ENCODE peak calls at places on chromosomes 5 and 9, in five cellular contexts. S is adrenal gland, C is PC-3, J is brain microvascular endothelial cell, T is BJ. P is an unnamed sample.

GRCh38 chr5:143322931-143323330 is 80.6 kb downstream of the NR3C1 start:
- DNase-seq in S (no peak), C (no peak), J (peak; percentile 38), T (no peak), P (no peak)

GRCh38 chr5:131694926-131695325 is 59.9 kb upstream of the RAPGEF6 start:
- DNase-seq in S (no peak), C (no peak), J (no peak), T (no peak), P (no peak)

GRCh38 chr9:128375865-128376264 is 4.7 kb downstream of the URM1 start:
- DNase-seq in S (no peak), C (no peak), J (no peak), T (no peak), P (no peak)

GRCh38 chr5:33690736-33691135 is 201.1 kb downstream of the ADAMTS12 start:
- DNase-seq in S (no peak), C (peak; percentile 56), J (peak; percentile 90), T (peak; percentile 80), P (no peak)

GRCh38 chr9:113511856-113512761 is 48.6 kb downstream of the RGS3 start:
- DNase-seq in S (no peak), C (no peak), J (peak; percentile 55), T (no peak), P (no peak)

GRCh38 chr5:156918311-156918845 is 44.6 kb downstream of the TIMD4 start:
- DNase-seq in S (no peak), C (no peak), J (no peak), T (no peak), P (no peak)

GRCh38 chr5:149750596-149750995 is 20.5 kb downstream of the PPARGC1B start:
- DNase-seq in S (no peak), C (no peak), J (no peak), T (no peak), P (no peak)

GRCh38 chr5:157770665-157771064 is 27.2 kb downstream of the LSM11 start:
- DNase-seq in S (no peak), C (no peak), J (no peak), T (no peak), P (no peak)

GRCh38 chr9:92414566-92414965 is 9.7 kb downstream of the OMD start:
- DNase-seq in S (no peak), C (no peak), J (no peak), T (no peak), P (no peak)

GRCh38 chr5:80216753-80217596 is 38.9 kb downstream of the SERINC5 start:
- DNase-seq in S (peak; percentile 92), C (no peak), J (no peak), T (no peak), P (no peak)

GRCh38 chr5:179345179-179345428 is 157 bp downstream of the ADAMTS2 start:
- DNase-seq in S (no peak), C (no peak), J (no peak), T (no peak), P (peak; percentile 23)

GRCh38 chr5:179344301-179345178 is 721 bp downstream of the ADAMTS2 start:
- DNase-seq in S (no peak), C (no peak), J (no peak), T (no peak), P (no peak)

GRCh38 chr5:179342577-179342976 is 2.7 kb downstream of the ADAMTS2 start:
- DNase-seq in S (no peak), C (no peak), J (peak; percentile 48), T (no peak), P (no peak)

GRCh38 chr5:179343021-179343781 is 2.1 kb downstream of the ADAMTS2 start:
- DNase-seq in S (no peak), C (no peak), J (no peak), T (no peak), P (no peak)

GRCh38 chr5:179343902-179344300 is 1.4 kb downstream of the ADAMTS2 start:
- DNase-seq in S (no peak), C (no peak), J (peak; percentile 27), T (no peak), P (peak; percentile 64)
- TF ChIP-seq CTCF in S (peak; percentile 19), C (no peak), J (peak; percentile 45), T (peak; percentile 80), P (peak; percentile 56)

DNA sequence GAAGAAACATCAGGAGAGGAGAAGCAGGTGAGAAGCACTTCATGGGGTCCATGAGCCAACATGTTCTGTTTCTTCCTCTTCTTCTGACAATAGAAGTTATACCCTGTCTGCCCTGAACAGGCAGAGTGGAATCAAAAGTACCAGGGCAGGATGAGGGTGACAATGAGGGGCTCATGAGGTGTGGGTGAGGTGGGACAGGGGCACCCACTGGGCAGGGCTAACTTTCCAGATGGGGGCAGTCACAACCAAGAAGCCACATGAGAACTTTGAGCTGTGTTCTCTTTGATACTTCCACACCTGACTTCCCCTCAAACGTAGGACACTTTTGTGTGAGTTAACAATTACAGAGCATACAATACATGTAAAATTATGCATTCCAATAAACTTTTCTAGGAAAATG is 92.7 kb downstream of the LHFPL2 start:
- DNase-seq in S (no peak), C (no peak), J (no peak), T (no peak), P (no peak)
- TF ChIP-seq CTCF in S (no peak), C (no peak), J (no peak), T (no peak), P (no peak)

GRCh38 chr5:132807163-132807838 is 5.8 kb upstream of the SOWAHA start:
- DNase-seq in S (no peak), C (no peak), J (no peak), T (no peak), P (no peak)
- TF ChIP-seq CTCF in S (no peak), C (no peak), J (peak; percentile 41), T (peak; percentile 16), P (peak; percentile 55)

GRCh38 chr5:172870261-172870806 is 36.3 kb downstream of the ERGIC1 start:
- DNase-seq in S (peak; percentile 72), C (peak; percentile 91), J (peak; percentile 96), T (no peak), P (no peak)

GRCh38 chr5:172868436-172868923 is 34.4 kb downstream of the ERGIC1 start:
- DNase-seq in S (no peak), C (peak; percentile 90), J (peak; percentile 93), T (no peak), P (no peak)

GRCh38 chr5:172867761-172868435 is 33.8 kb downstream of the ERGIC1 start:
- DNase-seq in S (no peak), C (no peak), J (no peak), T (no peak), P (no peak)

GRCh38 chr5:172869734-172870133 is 35.7 kb downstream of the ERGIC1 start:
- DNase-seq in S (no peak), C (no peak), J (no peak), T (no peak), P (no peak)

DNA sequence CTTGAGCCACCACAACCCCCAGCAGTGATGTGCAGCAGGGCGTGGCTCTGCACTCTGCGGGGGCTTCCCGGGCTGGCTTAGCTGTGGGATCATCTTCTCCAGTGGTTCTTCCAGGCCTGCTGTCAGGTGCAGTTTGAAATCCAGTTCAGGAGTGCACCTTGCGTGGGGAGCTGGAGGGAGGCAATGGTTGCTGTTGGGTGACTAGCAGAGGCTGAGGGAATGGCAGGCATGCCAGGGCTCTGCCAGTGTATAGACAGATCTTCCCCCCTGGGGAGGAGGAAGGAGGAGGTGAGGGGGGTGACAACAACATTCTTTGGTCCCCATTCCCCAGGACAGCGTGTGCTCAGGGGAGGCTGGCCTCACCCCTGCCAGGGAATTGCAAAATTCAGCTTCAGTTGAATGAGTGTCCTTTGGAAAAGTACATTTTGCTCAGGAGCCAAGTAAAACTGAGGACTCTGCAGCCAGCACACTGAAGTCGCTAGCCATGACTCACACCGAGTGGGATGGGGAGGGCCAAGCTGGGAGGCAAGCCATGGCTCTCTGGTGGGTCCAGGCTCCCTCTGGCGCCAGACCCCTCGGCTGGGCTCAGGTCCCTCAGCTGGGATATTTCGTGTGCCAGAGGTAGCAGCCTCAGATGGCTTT is 35.0 kb downstream of the ERGIC1 start:
- DNase-seq in S (peak; percentile 94), C (peak; percentile 88), J (peak; percentile 93), T (peak; percentile 81), P (no peak)
- TF ChIP-seq CTCF in S (peak; percentile 41), C (peak; percentile 55), J (peak; percentile 73), T (peak; percentile 51), P (no peak)

DNA sequence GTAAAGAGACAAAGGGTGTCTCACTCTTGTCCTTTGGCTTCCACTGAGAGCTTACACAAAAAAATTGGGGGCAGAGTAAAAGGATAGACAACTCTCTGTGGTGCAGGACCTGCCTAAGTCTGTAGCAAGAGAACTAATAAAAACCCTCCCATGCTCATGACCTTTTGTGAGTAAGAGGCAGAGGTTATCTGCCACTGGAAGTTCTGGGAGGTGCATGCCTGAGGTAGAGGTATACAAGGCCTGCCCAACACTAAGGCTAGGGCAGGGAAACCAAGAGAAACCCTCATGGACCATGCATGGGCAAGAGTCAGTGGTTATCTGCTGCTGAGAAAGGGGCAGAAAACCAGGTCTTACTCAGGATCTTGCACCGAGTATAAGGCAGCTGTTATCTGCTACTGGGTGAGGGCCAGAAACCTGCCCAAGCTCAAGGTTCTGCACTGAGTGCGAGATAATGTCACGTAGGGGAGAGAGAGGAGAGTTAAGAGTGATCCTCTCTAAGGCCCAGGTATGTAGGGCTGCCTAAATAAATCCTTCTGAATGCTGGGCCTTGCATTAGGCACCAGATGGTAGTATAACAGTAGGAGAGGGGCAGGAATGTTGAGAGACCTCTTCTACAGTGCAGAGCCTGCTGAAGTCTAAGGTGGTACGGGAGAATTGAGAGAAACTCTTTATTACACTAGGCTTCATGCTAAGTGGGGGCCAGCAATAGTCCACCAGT is 143.4 kb downstream of the MACROH2A1 start:
- DNase-seq in S (no peak), C (no peak), J (no peak), T (no peak), P (no peak)
- TF ChIP-seq CTCF in S (no peak), C (no peak), J (no peak), T (no peak), P (no peak)

DNA sequence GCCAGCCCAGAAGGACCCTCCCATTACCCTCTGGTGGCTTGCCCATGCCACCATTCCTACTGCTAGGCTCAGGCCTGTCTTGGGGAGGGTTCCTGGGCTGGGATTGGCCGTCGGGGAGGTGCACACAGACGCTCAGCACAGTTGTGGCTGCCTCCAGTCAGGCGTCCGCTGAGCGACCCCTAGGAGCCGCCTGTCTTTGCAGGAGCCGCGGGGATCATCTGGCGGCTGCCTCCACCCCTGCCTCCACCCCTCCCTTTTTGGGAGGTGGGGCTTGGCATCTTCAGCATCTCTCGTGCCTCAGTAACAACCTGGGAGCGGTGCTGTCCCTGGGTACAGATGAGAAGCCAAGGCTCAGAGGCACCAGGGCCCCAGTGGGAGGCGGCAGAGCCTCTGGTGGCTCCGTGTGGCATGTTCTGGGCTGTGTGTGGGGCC is 39.6 kb downstream of the RXRA start:
- DNase-seq in S (peak; percentile 77), C (no peak), J (no peak), T (peak; percentile 29), P (no peak)
- TF ChIP-seq CTCF in S (no peak), C (no peak), J (no peak), T (peak; percentile 26), P (no peak)

DNA sequence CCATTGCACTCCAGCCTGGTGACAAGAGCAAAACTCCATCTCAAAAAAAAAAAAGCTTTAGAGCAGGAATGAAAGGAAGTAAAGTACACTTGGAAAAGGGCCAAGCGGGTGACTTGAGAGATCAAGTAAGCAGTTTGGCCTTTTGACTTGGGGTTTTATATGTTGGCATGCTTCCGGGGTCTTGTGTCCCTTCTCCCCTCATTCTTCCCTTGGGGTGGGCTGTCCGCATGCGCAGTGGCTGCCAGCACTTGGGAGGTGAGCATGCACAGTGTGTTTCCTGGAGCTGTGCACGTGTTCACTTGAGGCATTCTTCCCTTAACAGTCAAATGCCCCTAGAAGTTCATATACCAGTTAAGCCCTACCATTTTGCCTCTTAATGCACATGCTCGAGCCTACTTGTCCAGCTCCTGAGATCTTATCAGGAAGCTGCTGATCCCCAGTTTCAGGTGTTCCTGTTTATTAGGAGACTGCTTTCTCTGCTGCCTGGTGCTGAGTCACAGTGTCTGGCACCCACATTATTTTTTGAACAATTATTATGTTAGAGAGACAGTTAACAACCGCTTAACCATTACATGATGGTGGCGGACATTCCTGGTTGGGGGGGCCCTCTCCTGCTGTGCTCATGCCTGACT is 32.6 kb upstream of the PRRC2B start:
- DNase-seq in S (no peak), C (no peak), J (no peak), T (no peak), P (no peak)
- TF ChIP-seq CTCF in S (no peak), C (no peak), J (no peak), T (no peak), P (no peak)

P was measured in progenitor cell of endocrine pancreas.